ENCODE peak calls at places on chromosome 1, in four cellular contexts. R, N, A and Y are unnamed samples.

GRCh38 chr1:18104546-18105100 is 3.0 kb upstream of the IGSF21 start:
- DNase-seq in A (no peak), N (no peak), R (peak), Y (no peak)

GRCh38 chr1:180154003-180154324 is 705 bp upstream of the QSOX1 start:
- DNase-seq in R (no peak), A (no peak), N (no peak), Y (peak)

GRCh38 chr1:236066828-236067386 is 2.0 kb upstream of the NID1 start:
- DNase-seq in A (no peak), N (no peak), R (no peak), Y (no peak)

GRCh38 chr1:178060789-178061556 is 32.9 kb upstream of the RASAL2 start:
- DNase-seq in R (no peak), A (peak), N (no peak), Y (no peak)

GRCh38 chr1:244218220-244218619 is 167.1 kb downstream of the ZBTB18 start:
- DNase-seq in A (peak), N (no peak), R (no peak), Y (no peak)

GRCh38 chr1:9542425-9542824 is 3.2 kb downstream of the SLC25A33 start:
- DNase-seq in N (no peak), R (no peak), A (no peak), Y (no peak)

GRCh38 chr1:200916152-200916551 is 21.5 kb downstream of the INAVA start:
- DNase-seq in N (no peak), A (no peak), R (peak), Y (no peak)

GRCh38 chr1:3518256-3518655 is 63.8 kb downstream of the ARHGEF16 start:
- DNase-seq in R (no peak), A (no peak), N (no peak), Y (no peak)